ENCODE peak calls at places on chromosome 17, in ten cellular contexts. One of them, this sample, is unnamed.

GRCh38 chr17:60947100-60947499 is 269.4 kb downstream of the BCAS3 start:
- DNase-seq in NCI-H1930: no peak
- DNase-seq in NCI-H510A treated with DMSO at 0.1 percent for 48 hours: no peak
- DNase-seq in AG10803: peak
- DNase-seq in GM12891: no peak
- DNase-seq in NCI-H2081: no peak
- DNase-seq in activated T-cell treated with anti-CD3 and anti-CD28 coated beads for 1 hour: no peak
- DNase-seq in T1000: no peak
- DNase-seq in NCI-H2171 treated with DMSO at 0.1 percent for 48 hours: no peak
- DNase-seq in IMR-90: peak
- DNase-seq in this sample: no peak

GRCh38 chr17:75739801-75740200 is 18.5 kb downstream of the ITGB4 start:
- DNase-seq in NCI-H1930: no peak
- DNase-seq in NCI-H510A treated with DMSO at 0.1 percent for 48 hours: no peak
- DNase-seq in AG10803: no peak
- DNase-seq in GM12891: no peak
- DNase-seq in NCI-H2081: no peak
- DNase-seq in activated T-cell treated with anti-CD3 and anti-CD28 coated beads for 1 hour: no peak
- DNase-seq in T1000: no peak
- DNase-seq in NCI-H2171 treated with DMSO at 0.1 percent for 48 hours: no peak
- DNase-seq in IMR-90: no peak
- DNase-seq in this sample: no peak

GRCh38 chr17:75723201-75723930 is 2.1 kb downstream of the ITGB4 start:
- DNase-seq in NCI-H1930: no peak
- DNase-seq in NCI-H510A treated with DMSO at 0.1 percent for 48 hours: no peak
- DNase-seq in AG10803: no peak
- DNase-seq in GM12891: no peak
- DNase-seq in NCI-H2081: peak
- DNase-seq in activated T-cell treated with anti-CD3 and anti-CD28 coated beads for 1 hour: no peak
- DNase-seq in T1000: peak
- DNase-seq in NCI-H2171 treated with DMSO at 0.1 percent for 48 hours: no peak
- DNase-seq in IMR-90: no peak
- DNase-seq in this sample: no peak

GRCh38 chr17:31442276-31442675 is 50.8 kb downstream of the RAB11FIP4 start:
- DNase-seq in NCI-H1930: no peak
- DNase-seq in NCI-H510A treated with DMSO at 0.1 percent for 48 hours: no peak
- DNase-seq in AG10803: no peak
- DNase-seq in GM12891: no peak
- DNase-seq in NCI-H2081: no peak
- DNase-seq in activated T-cell treated with anti-CD3 and anti-CD28 coated beads for 1 hour: no peak
- DNase-seq in T1000: no peak
- DNase-seq in NCI-H2171 treated with DMSO at 0.1 percent for 48 hours: no peak
- DNase-seq in IMR-90: no peak
- DNase-seq in this sample: no peak

GRCh38 chr17:33494156-33494555 is 201.1 kb upstream of the ASIC2 start:
- DNase-seq in NCI-H1930: no peak
- DNase-seq in NCI-H510A treated with DMSO at 0.1 percent for 48 hours: no peak
- DNase-seq in AG10803: peak
- DNase-seq in GM12891: no peak
- DNase-seq in NCI-H2081: no peak
- DNase-seq in activated T-cell treated with anti-CD3 and anti-CD28 coated beads for 1 hour: no peak
- DNase-seq in T1000: no peak
- DNase-seq in NCI-H2171 treated with DMSO at 0.1 percent for 48 hours: no peak
- DNase-seq in IMR-90: no peak
- DNase-seq in this sample: no peak

GRCh38 chr17:49676276-49676868 is 1.5 kb downstream of the SPOP start:
- DNase-seq in NCI-H1930: no peak
- DNase-seq in NCI-H510A treated with DMSO at 0.1 percent for 48 hours: no peak
- DNase-seq in AG10803: peak
- DNase-seq in GM12891: peak
- DNase-seq in NCI-H2081: no peak
- DNase-seq in activated T-cell treated with anti-CD3 and anti-CD28 coated beads for 1 hour: peak
- DNase-seq in T1000: no peak
- DNase-seq in NCI-H2171 treated with DMSO at 0.1 percent for 48 hours: no peak
- DNase-seq in IMR-90: peak
- DNase-seq in this sample: no peak

GRCh38 chr17:13024526-13025263 is 6.9 kb upstream of the ELAC2 start:
- DNase-seq in NCI-H1930: peak
- DNase-seq in NCI-H510A treated with DMSO at 0.1 percent for 48 hours: peak
- DNase-seq in AG10803: peak
- DNase-seq in GM12891: peak
- DNase-seq in NCI-H2081: peak
- DNase-seq in activated T-cell treated with anti-CD3 and anti-CD28 coated beads for 1 hour: peak
- DNase-seq in T1000: peak
- DNase-seq in NCI-H2171 treated with DMSO at 0.1 percent for 48 hours: peak
- DNase-seq in IMR-90: peak
- DNase-seq in this sample: peak

GRCh38 chr17:7774037-7774659 is 56.6 kb downstream of the DNAH2 start:
- DNase-seq in NCI-H1930: no peak
- DNase-seq in NCI-H510A treated with DMSO at 0.1 percent for 48 hours: no peak
- DNase-seq in AG10803: peak
- DNase-seq in GM12891: no peak
- DNase-seq in NCI-H2081: no peak
- DNase-seq in activated T-cell treated with anti-CD3 and anti-CD28 coated beads for 1 hour: no peak
- DNase-seq in T1000: peak
- DNase-seq in NCI-H2171 treated with DMSO at 0.1 percent for 48 hours: no peak
- DNase-seq in IMR-90: peak
- DNase-seq in this sample: no peak

GRCh38 chr17:81867123-81867951 is 3.8 kb downstream of the ARHGDIA start:
- DNase-seq in NCI-H1930: no peak
- DNase-seq in NCI-H510A treated with DMSO at 0.1 percent for 48 hours: peak
- DNase-seq in AG10803: peak
- DNase-seq in GM12891: no peak
- DNase-seq in NCI-H2081: peak
- DNase-seq in activated T-cell treated with anti-CD3 and anti-CD28 coated beads for 1 hour: no peak
- DNase-seq in T1000: peak
- DNase-seq in NCI-H2171 treated with DMSO at 0.1 percent for 48 hours: peak
- DNase-seq in IMR-90: peak
- DNase-seq in this sample: no peak